ENCODE peak calls at places on chromosome 20, in five cellular contexts. B is effector CD8-positive, alpha-beta T cell; M is NCI-H1105; T is HEK293T; C is activated CD8-positive, alpha-beta memory T cell treated with anti-CD3 and anti-CD28 coated beads, Interleukin-2, amount 50 U/mL, for 48 hours. S is an unnamed sample.
A peak's percentile ranks its signal among the peaks of the same experiment; 100 is the strongest.

GRCh38 chr20:19826179-19826914 is 68.3 kb downstream of the RIN2 start:
- DNase-seq in B (no peak), M (no peak), T (no peak), C (no peak), S (no peak)

GRCh38 chr20:23136893-23137745 is 51.0 kb upstream of the CD93 start:
- DNase-seq in B (no peak), M (no peak), T (no peak), C (no peak), S (no peak)

GRCh38 chr20:4488407-4489339 is 233.0 kb upstream of the PRND start:
- DNase-seq in B (no peak), M (no peak), T (no peak), C (no peak), S (no peak)

GRCh38 chr20:22568872-22569344 is 15.5 kb downstream of the FOXA2 start:
- DNase-seq in B (no peak), M (no peak), T (no peak), C (no peak), S (no peak)

GRCh38 chr20:50278377-50278683 is 87.7 kb downstream of the CEBPB start:
- DNase-seq in B (no peak), M (no peak), T (no peak), C (no peak), S (no peak)

GRCh38 chr20:6718660-6719059 is 48.8 kb upstream of the BMP2 start:
- DNase-seq in B (no peak), M (no peak), T (no peak), C (no peak), S (no peak)

GRCh38 chr20:51495921-51496545 is 46.5 kb downstream of the NFATC2 start:
- DNase-seq in B (no peak), M (no peak), T (no peak), C (no peak), S (no peak)

GRCh38 chr20:36399147-36399968 is 93.2 kb downstream of the DLGAP4 start:
- DNase-seq in B (no peak), M (no peak), T (peak; percentile 80), C (peak; percentile 70), S (peak; percentile 40)

GRCh38 chr20:58646703-58647102 is 4.4 kb upstream of the STX16 start:
- DNase-seq in B (no peak), M (no peak), T (no peak), C (peak; percentile 23), S (no peak)